ENCODE peak calls at places on chromosomes 13 and 19, in eight cellular contexts. One of them, this sample, is unnamed.

GRCh38 chr19:35963514-35963913 is 27.3 kb downstream of the LRFN3 start:
- DNase-seq in cardiac fibroblast: peak
- DNase-seq in NCI-H1105 treated with DMSO at 0.1 percent for 48 hours: no peak
- DNase-seq in stimulated activated CD8-positive, alpha-beta memory T cell treated with anti-CD3 and anti-CD28 coated beads, Interleukin-7, amount 100 ng/mL, for 1 hour: no peak
- DNase-seq in stimulated activated CD4-positive, alpha-beta T cell treated with anti-CD3 and anti-CD28 coated beads, Interleukin-1b, Interleukin-23, amount 100 ng/mL, for 4 hours: no peak
- DNase-seq in NCI-H2029 treated with DMSO at 0.1 percent for 48 hours: no peak
- DNase-seq in nephron progenitor cell: peak
- DNase-seq in HT-29: peak
- DNase-seq in this sample: no peak

GRCh38 chr13:110815471-110816204 is 99.2 kb downstream of the ANKRD10 start:
- DNase-seq in cardiac fibroblast: no peak
- DNase-seq in NCI-H1105 treated with DMSO at 0.1 percent for 48 hours: no peak
- DNase-seq in stimulated activated CD8-positive, alpha-beta memory T cell treated with anti-CD3 and anti-CD28 coated beads, Interleukin-7, amount 100 ng/mL, for 1 hour: no peak
- DNase-seq in stimulated activated CD4-positive, alpha-beta T cell treated with anti-CD3 and anti-CD28 coated beads, Interleukin-1b, Interleukin-23, amount 100 ng/mL, for 4 hours: no peak
- DNase-seq in NCI-H2029 treated with DMSO at 0.1 percent for 48 hours: peak
- DNase-seq in nephron progenitor cell: no peak
- DNase-seq in HT-29: peak
- DNase-seq in this sample: no peak

GRCh38 chr13:31824705-31825512 is 85.6 kb downstream of the RXFP2 start:
- DNase-seq in cardiac fibroblast: peak
- DNase-seq in NCI-H1105 treated with DMSO at 0.1 percent for 48 hours: no peak
- DNase-seq in stimulated activated CD8-positive, alpha-beta memory T cell treated with anti-CD3 and anti-CD28 coated beads, Interleukin-7, amount 100 ng/mL, for 1 hour: no peak
- DNase-seq in stimulated activated CD4-positive, alpha-beta T cell treated with anti-CD3 and anti-CD28 coated beads, Interleukin-1b, Interleukin-23, amount 100 ng/mL, for 4 hours: no peak
- DNase-seq in NCI-H2029 treated with DMSO at 0.1 percent for 48 hours: no peak
- DNase-seq in nephron progenitor cell: no peak
- DNase-seq in HT-29: peak
- DNase-seq in this sample: no peak

GRCh38 chr19:2494447-2495129 is 18.7 kb downstream of the GADD45B start:
- DNase-seq in cardiac fibroblast: peak
- DNase-seq in NCI-H1105 treated with DMSO at 0.1 percent for 48 hours: no peak
- DNase-seq in stimulated activated CD8-positive, alpha-beta memory T cell treated with anti-CD3 and anti-CD28 coated beads, Interleukin-7, amount 100 ng/mL, for 1 hour: peak
- DNase-seq in stimulated activated CD4-positive, alpha-beta T cell treated with anti-CD3 and anti-CD28 coated beads, Interleukin-1b, Interleukin-23, amount 100 ng/mL, for 4 hours: no peak
- DNase-seq in NCI-H2029 treated with DMSO at 0.1 percent for 48 hours: peak
- DNase-seq in nephron progenitor cell: peak
- DNase-seq in HT-29: peak
- DNase-seq in this sample: peak

GRCh38 chr19:47229674-47230121 is 1.3 kb downstream of the BBC3 start:
- DNase-seq in cardiac fibroblast: no peak
- DNase-seq in NCI-H1105 treated with DMSO at 0.1 percent for 48 hours: no peak
- DNase-seq in stimulated activated CD8-positive, alpha-beta memory T cell treated with anti-CD3 and anti-CD28 coated beads, Interleukin-7, amount 100 ng/mL, for 1 hour: no peak
- DNase-seq in stimulated activated CD4-positive, alpha-beta T cell treated with anti-CD3 and anti-CD28 coated beads, Interleukin-1b, Interleukin-23, amount 100 ng/mL, for 4 hours: no peak
- DNase-seq in NCI-H2029 treated with DMSO at 0.1 percent for 48 hours: no peak
- DNase-seq in nephron progenitor cell: no peak
- DNase-seq in HT-29: peak
- DNase-seq in this sample: no peak

GRCh38 chr19:46412034-46412982 is 1.1 kb downstream of the CCDC8 start:
- DNase-seq in cardiac fibroblast: no peak
- DNase-seq in NCI-H1105 treated with DMSO at 0.1 percent for 48 hours: no peak
- DNase-seq in stimulated activated CD8-positive, alpha-beta memory T cell treated with anti-CD3 and anti-CD28 coated beads, Interleukin-7, amount 100 ng/mL, for 1 hour: no peak
- DNase-seq in stimulated activated CD4-positive, alpha-beta T cell treated with anti-CD3 and anti-CD28 coated beads, Interleukin-1b, Interleukin-23, amount 100 ng/mL, for 4 hours: no peak
- DNase-seq in NCI-H2029 treated with DMSO at 0.1 percent for 48 hours: no peak
- DNase-seq in nephron progenitor cell: no peak
- DNase-seq in HT-29: no peak
- DNase-seq in this sample: no peak

GRCh38 chr13:77300176-77301141 is 26.4 kb downstream of the MYCBP2 start:
- DNase-seq in cardiac fibroblast: peak
- DNase-seq in NCI-H1105 treated with DMSO at 0.1 percent for 48 hours: no peak
- DNase-seq in stimulated activated CD8-positive, alpha-beta memory T cell treated with anti-CD3 and anti-CD28 coated beads, Interleukin-7, amount 100 ng/mL, for 1 hour: no peak
- DNase-seq in stimulated activated CD4-positive, alpha-beta T cell treated with anti-CD3 and anti-CD28 coated beads, Interleukin-1b, Interleukin-23, amount 100 ng/mL, for 4 hours: no peak
- DNase-seq in NCI-H2029 treated with DMSO at 0.1 percent for 48 hours: no peak
- DNase-seq in nephron progenitor cell: no peak
- DNase-seq in HT-29: no peak
- DNase-seq in this sample: no peak

GRCh38 chr13:33577037-33577436 is 240.9 kb upstream of the RFC3 start:
- DNase-seq in cardiac fibroblast: peak
- DNase-seq in NCI-H1105 treated with DMSO at 0.1 percent for 48 hours: no peak
- DNase-seq in stimulated activated CD8-positive, alpha-beta memory T cell treated with anti-CD3 and anti-CD28 coated beads, Interleukin-7, amount 100 ng/mL, for 1 hour: no peak
- DNase-seq in stimulated activated CD4-positive, alpha-beta T cell treated with anti-CD3 and anti-CD28 coated beads, Interleukin-1b, Interleukin-23, amount 100 ng/mL, for 4 hours: no peak
- DNase-seq in NCI-H2029 treated with DMSO at 0.1 percent for 48 hours: no peak
- DNase-seq in nephron progenitor cell: no peak
- DNase-seq in HT-29: no peak
- DNase-seq in this sample: no peak

GRCh38 chr19:5225486-5226345 is 114.9 kb downstream of the PTPRS start:
- DNase-seq in cardiac fibroblast: no peak
- DNase-seq in NCI-H1105 treated with DMSO at 0.1 percent for 48 hours: no peak
- DNase-seq in stimulated activated CD8-positive, alpha-beta memory T cell treated with anti-CD3 and anti-CD28 coated beads, Interleukin-7, amount 100 ng/mL, for 1 hour: no peak
- DNase-seq in stimulated activated CD4-positive, alpha-beta T cell treated with anti-CD3 and anti-CD28 coated beads, Interleukin-1b, Interleukin-23, amount 100 ng/mL, for 4 hours: no peak
- DNase-seq in NCI-H2029 treated with DMSO at 0.1 percent for 48 hours: no peak
- DNase-seq in nephron progenitor cell: peak
- DNase-seq in HT-29: no peak
- DNase-seq in this sample: no peak

GRCh38 chr13:75250526-75251183 is 231.3 kb downstream of the TBC1D4 start:
- DNase-seq in cardiac fibroblast: peak
- DNase-seq in NCI-H1105 treated with DMSO at 0.1 percent for 48 hours: no peak
- DNase-seq in stimulated activated CD8-positive, alpha-beta memory T cell treated with anti-CD3 and anti-CD28 coated beads, Interleukin-7, amount 100 ng/mL, for 1 hour: no peak
- DNase-seq in stimulated activated CD4-positive, alpha-beta T cell treated with anti-CD3 and anti-CD28 coated beads, Interleukin-1b, Interleukin-23, amount 100 ng/mL, for 4 hours: no peak
- DNase-seq in NCI-H2029 treated with DMSO at 0.1 percent for 48 hours: no peak
- DNase-seq in nephron progenitor cell: no peak
- DNase-seq in HT-29: no peak
- DNase-seq in this sample: no peak

GRCh38 chr19:6530385-6531162 is at the start of gene TNFSF9:
- DNase-seq in cardiac fibroblast: peak
- DNase-seq in NCI-H1105 treated with DMSO at 0.1 percent for 48 hours: peak
- DNase-seq in stimulated activated CD8-positive, alpha-beta memory T cell treated with anti-CD3 and anti-CD28 coated beads, Interleukin-7, amount 100 ng/mL, for 1 hour: peak
- DNase-seq in stimulated activated CD4-positive, alpha-beta T cell treated with anti-CD3 and anti-CD28 coated beads, Interleukin-1b, Interleukin-23, amount 100 ng/mL, for 4 hours: peak
- DNase-seq in NCI-H2029 treated with DMSO at 0.1 percent for 48 hours: peak
- DNase-seq in nephron progenitor cell: peak
- DNase-seq in HT-29: peak
- DNase-seq in this sample: peak

GRCh38 chr13:73970413-73971055 is 163.7 kb downstream of the KLF12 start:
- DNase-seq in cardiac fibroblast: peak
- DNase-seq in NCI-H1105 treated with DMSO at 0.1 percent for 48 hours: no peak
- DNase-seq in stimulated activated CD8-positive, alpha-beta memory T cell treated with anti-CD3 and anti-CD28 coated beads, Interleukin-7, amount 100 ng/mL, for 1 hour: no peak
- DNase-seq in stimulated activated CD4-positive, alpha-beta T cell treated with anti-CD3 and anti-CD28 coated beads, Interleukin-1b, Interleukin-23, amount 100 ng/mL, for 4 hours: no peak
- DNase-seq in NCI-H2029 treated with DMSO at 0.1 percent for 48 hours: no peak
- DNase-seq in nephron progenitor cell: no peak
- DNase-seq in HT-29: no peak
- DNase-seq in this sample: no peak

GRCh38 chr13:68304287-68304893 is 1074.3 kb upstream of the PCDH9 start:
- DNase-seq in cardiac fibroblast: peak
- DNase-seq in NCI-H1105 treated with DMSO at 0.1 percent for 48 hours: peak
- DNase-seq in stimulated activated CD8-positive, alpha-beta memory T cell treated with anti-CD3 and anti-CD28 coated beads, Interleukin-7, amount 100 ng/mL, for 1 hour: no peak
- DNase-seq in stimulated activated CD4-positive, alpha-beta T cell treated with anti-CD3 and anti-CD28 coated beads, Interleukin-1b, Interleukin-23, amount 100 ng/mL, for 4 hours: no peak
- DNase-seq in NCI-H2029 treated with DMSO at 0.1 percent for 48 hours: no peak
- DNase-seq in nephron progenitor cell: no peak
- DNase-seq in HT-29: peak
- DNase-seq in this sample: no peak

GRCh38 chr19:3573162-3573857 is 566 bp downstream of the HMG20B start:
- DNase-seq in cardiac fibroblast: no peak
- DNase-seq in NCI-H1105 treated with DMSO at 0.1 percent for 48 hours: no peak
- DNase-seq in stimulated activated CD8-positive, alpha-beta memory T cell treated with anti-CD3 and anti-CD28 coated beads, Interleukin-7, amount 100 ng/mL, for 1 hour: no peak
- DNase-seq in stimulated activated CD4-positive, alpha-beta T cell treated with anti-CD3 and anti-CD28 coated beads, Interleukin-1b, Interleukin-23, amount 100 ng/mL, for 4 hours: no peak
- DNase-seq in NCI-H2029 treated with DMSO at 0.1 percent for 48 hours: no peak
- DNase-seq in nephron progenitor cell: peak
- DNase-seq in HT-29: no peak
- DNase-seq in this sample: no peak

GRCh38 chr19:29940971-29941585 is 961 bp upstream of the URI1 start:
- DNase-seq in cardiac fibroblast: no peak
- DNase-seq in NCI-H1105 treated with DMSO at 0.1 percent for 48 hours: peak
- DNase-seq in stimulated activated CD8-positive, alpha-beta memory T cell treated with anti-CD3 and anti-CD28 coated beads, Interleukin-7, amount 100 ng/mL, for 1 hour: no peak
- DNase-seq in stimulated activated CD4-positive, alpha-beta T cell treated with anti-CD3 and anti-CD28 coated beads, Interleukin-1b, Interleukin-23, amount 100 ng/mL, for 4 hours: no peak
- DNase-seq in NCI-H2029 treated with DMSO at 0.1 percent for 48 hours: no peak
- DNase-seq in nephron progenitor cell: no peak
- DNase-seq in HT-29: no peak
- DNase-seq in this sample: no peak

GRCh38 chr19:31770220-31770619 is 421.0 kb upstream of the TSHZ3 start:
- DNase-seq in cardiac fibroblast: no peak
- DNase-seq in NCI-H1105 treated with DMSO at 0.1 percent for 48 hours: no peak
- DNase-seq in stimulated activated CD8-positive, alpha-beta memory T cell treated with anti-CD3 and anti-CD28 coated beads, Interleukin-7, amount 100 ng/mL, for 1 hour: no peak
- DNase-seq in stimulated activated CD4-positive, alpha-beta T cell treated with anti-CD3 and anti-CD28 coated beads, Interleukin-1b, Interleukin-23, amount 100 ng/mL, for 4 hours: no peak
- DNase-seq in NCI-H2029 treated with DMSO at 0.1 percent for 48 hours: no peak
- DNase-seq in nephron progenitor cell: no peak
- DNase-seq in HT-29: no peak
- DNase-seq in this sample: no peak

GRCh38 chr19:53927745-53928144 is 18.7 kb downstream of the CACNG7 start:
- DNase-seq in cardiac fibroblast: peak
- DNase-seq in NCI-H1105 treated with DMSO at 0.1 percent for 48 hours: no peak
- DNase-seq in stimulated activated CD8-positive, alpha-beta memory T cell treated with anti-CD3 and anti-CD28 coated beads, Interleukin-7, amount 100 ng/mL, for 1 hour: no peak
- DNase-seq in stimulated activated CD4-positive, alpha-beta T cell treated with anti-CD3 and anti-CD28 coated beads, Interleukin-1b, Interleukin-23, amount 100 ng/mL, for 4 hours: peak
- DNase-seq in NCI-H2029 treated with DMSO at 0.1 percent for 48 hours: no peak
- DNase-seq in nephron progenitor cell: peak
- DNase-seq in HT-29: peak
- DNase-seq in this sample: no peak

GRCh38 chr19:13122980-13123957 is 5.2 kb downstream of the NACC1 start:
- DNase-seq in cardiac fibroblast: no peak
- DNase-seq in NCI-H1105 treated with DMSO at 0.1 percent for 48 hours: no peak
- DNase-seq in stimulated activated CD8-positive, alpha-beta memory T cell treated with anti-CD3 and anti-CD28 coated beads, Interleukin-7, amount 100 ng/mL, for 1 hour: no peak
- DNase-seq in stimulated activated CD4-positive, alpha-beta T cell treated with anti-CD3 and anti-CD28 coated beads, Interleukin-1b, Interleukin-23, amount 100 ng/mL, for 4 hours: no peak
- DNase-seq in NCI-H2029 treated with DMSO at 0.1 percent for 48 hours: no peak
- DNase-seq in nephron progenitor cell: no peak
- DNase-seq in HT-29: no peak
- DNase-seq in this sample: no peak

GRCh38 chr13:40503966-40504591 is 162.4 kb downstream of the FOXO1 start:
- DNase-seq in cardiac fibroblast: peak
- DNase-seq in NCI-H1105 treated with DMSO at 0.1 percent for 48 hours: no peak
- DNase-seq in stimulated activated CD8-positive, alpha-beta memory T cell treated with anti-CD3 and anti-CD28 coated beads, Interleukin-7, amount 100 ng/mL, for 1 hour: no peak
- DNase-seq in stimulated activated CD4-positive, alpha-beta T cell treated with anti-CD3 and anti-CD28 coated beads, Interleukin-1b, Interleukin-23, amount 100 ng/mL, for 4 hours: no peak
- DNase-seq in NCI-H2029 treated with DMSO at 0.1 percent for 48 hours: no peak
- DNase-seq in nephron progenitor cell: no peak
- DNase-seq in HT-29: peak
- DNase-seq in this sample: no peak

GRCh38 chr13:31946091-31946770 is 85.3 kb upstream of the FRY start:
- DNase-seq in cardiac fibroblast: peak
- DNase-seq in NCI-H1105 treated with DMSO at 0.1 percent for 48 hours: peak
- DNase-seq in stimulated activated CD8-positive, alpha-beta memory T cell treated with anti-CD3 and anti-CD28 coated beads, Interleukin-7, amount 100 ng/mL, for 1 hour: no peak
- DNase-seq in stimulated activated CD4-positive, alpha-beta T cell treated with anti-CD3 and anti-CD28 coated beads, Interleukin-1b, Interleukin-23, amount 100 ng/mL, for 4 hours: no peak
- DNase-seq in NCI-H2029 treated with DMSO at 0.1 percent for 48 hours: no peak
- DNase-seq in nephron progenitor cell: no peak
- DNase-seq in HT-29: no peak
- DNase-seq in this sample: no peak

GRCh38 chr19:30225615-30226463 is 146.3 kb upstream of the ZNF536 start:
- DNase-seq in cardiac fibroblast: no peak
- DNase-seq in NCI-H1105 treated with DMSO at 0.1 percent for 48 hours: peak
- DNase-seq in stimulated activated CD8-positive, alpha-beta memory T cell treated with anti-CD3 and anti-CD28 coated beads, Interleukin-7, amount 100 ng/mL, for 1 hour: no peak
- DNase-seq in stimulated activated CD4-positive, alpha-beta T cell treated with anti-CD3 and anti-CD28 coated beads, Interleukin-1b, Interleukin-23, amount 100 ng/mL, for 4 hours: no peak
- DNase-seq in NCI-H2029 treated with DMSO at 0.1 percent for 48 hours: no peak
- DNase-seq in nephron progenitor cell: peak
- DNase-seq in HT-29: no peak
- DNase-seq in this sample: no peak

GRCh38 chr19:49425922-49426592 is 869 bp downstream of the GFY start:
- DNase-seq in cardiac fibroblast: peak
- DNase-seq in NCI-H1105 treated with DMSO at 0.1 percent for 48 hours: no peak
- DNase-seq in stimulated activated CD8-positive, alpha-beta memory T cell treated with anti-CD3 and anti-CD28 coated beads, Interleukin-7, amount 100 ng/mL, for 1 hour: no peak
- DNase-seq in stimulated activated CD4-positive, alpha-beta T cell treated with anti-CD3 and anti-CD28 coated beads, Interleukin-1b, Interleukin-23, amount 100 ng/mL, for 4 hours: no peak
- DNase-seq in NCI-H2029 treated with DMSO at 0.1 percent for 48 hours: peak
- DNase-seq in nephron progenitor cell: peak
- DNase-seq in HT-29: peak
- DNase-seq in this sample: no peak

GRCh38 chr13:97849305-97849704 is 104.2 kb upstream of the IPO5 start:
- DNase-seq in cardiac fibroblast: peak
- DNase-seq in NCI-H1105 treated with DMSO at 0.1 percent for 48 hours: peak
- DNase-seq in stimulated activated CD8-positive, alpha-beta memory T cell treated with anti-CD3 and anti-CD28 coated beads, Interleukin-7, amount 100 ng/mL, for 1 hour: no peak
- DNase-seq in stimulated activated CD4-positive, alpha-beta T cell treated with anti-CD3 and anti-CD28 coated beads, Interleukin-1b, Interleukin-23, amount 100 ng/mL, for 4 hours: no peak
- DNase-seq in NCI-H2029 treated with DMSO at 0.1 percent for 48 hours: peak
- DNase-seq in nephron progenitor cell: no peak
- DNase-seq in HT-29: peak
- DNase-seq in this sample: no peak

GRCh38 chr19:6039541-6040225 is 61.7 kb upstream of the RANBP3 start:
- DNase-seq in cardiac fibroblast: no peak
- DNase-seq in NCI-H1105 treated with DMSO at 0.1 percent for 48 hours: no peak
- DNase-seq in stimulated activated CD8-positive, alpha-beta memory T cell treated with anti-CD3 and anti-CD28 coated beads, Interleukin-7, amount 100 ng/mL, for 1 hour: no peak
- DNase-seq in stimulated activated CD4-positive, alpha-beta T cell treated with anti-CD3 and anti-CD28 coated beads, Interleukin-1b, Interleukin-23, amount 100 ng/mL, for 4 hours: no peak
- DNase-seq in NCI-H2029 treated with DMSO at 0.1 percent for 48 hours: no peak
- DNase-seq in nephron progenitor cell: no peak
- DNase-seq in HT-29: no peak
- DNase-seq in this sample: no peak

GRCh38 chr13:94516456-94516855 is 37.0 kb upstream of the DCT start:
- DNase-seq in cardiac fibroblast: no peak
- DNase-seq in NCI-H1105 treated with DMSO at 0.1 percent for 48 hours: no peak
- DNase-seq in stimulated activated CD8-positive, alpha-beta memory T cell treated with anti-CD3 and anti-CD28 coated beads, Interleukin-7, amount 100 ng/mL, for 1 hour: no peak
- DNase-seq in stimulated activated CD4-positive, alpha-beta T cell treated with anti-CD3 and anti-CD28 coated beads, Interleukin-1b, Interleukin-23, amount 100 ng/mL, for 4 hours: no peak
- DNase-seq in NCI-H2029 treated with DMSO at 0.1 percent for 48 hours: no peak
- DNase-seq in nephron progenitor cell: no peak
- DNase-seq in HT-29: no peak
- DNase-seq in this sample: no peak

GRCh38 chr19:13506550-13506878 is 235 bp upstream of the CACNA1A start:
- DNase-seq in cardiac fibroblast: peak
- DNase-seq in NCI-H1105 treated with DMSO at 0.1 percent for 48 hours: no peak
- DNase-seq in stimulated activated CD8-positive, alpha-beta memory T cell treated with anti-CD3 and anti-CD28 coated beads, Interleukin-7, amount 100 ng/mL, for 1 hour: no peak
- DNase-seq in stimulated activated CD4-positive, alpha-beta T cell treated with anti-CD3 and anti-CD28 coated beads, Interleukin-1b, Interleukin-23, amount 100 ng/mL, for 4 hours: no peak
- DNase-seq in NCI-H2029 treated with DMSO at 0.1 percent for 48 hours: no peak
- DNase-seq in nephron progenitor cell: no peak
- DNase-seq in HT-29: no peak
- DNase-seq in this sample: no peak

GRCh38 chr19:30324982-30325381 is 47.2 kb upstream of the ZNF536 start:
- DNase-seq in cardiac fibroblast: no peak
- DNase-seq in NCI-H1105 treated with DMSO at 0.1 percent for 48 hours: no peak
- DNase-seq in stimulated activated CD8-positive, alpha-beta memory T cell treated with anti-CD3 and anti-CD28 coated beads, Interleukin-7, amount 100 ng/mL, for 1 hour: no peak
- DNase-seq in stimulated activated CD4-positive, alpha-beta T cell treated with anti-CD3 and anti-CD28 coated beads, Interleukin-1b, Interleukin-23, amount 100 ng/mL, for 4 hours: no peak
- DNase-seq in NCI-H2029 treated with DMSO at 0.1 percent for 48 hours: no peak
- DNase-seq in nephron progenitor cell: no peak
- DNase-seq in HT-29: no peak
- DNase-seq in this sample: no peak

GRCh38 chr13:30559274-30559673 is 58.4 kb upstream of the USPL1 start:
- DNase-seq in cardiac fibroblast: no peak
- DNase-seq in NCI-H1105 treated with DMSO at 0.1 percent for 48 hours: no peak
- DNase-seq in stimulated activated CD8-positive, alpha-beta memory T cell treated with anti-CD3 and anti-CD28 coated beads, Interleukin-7, amount 100 ng/mL, for 1 hour: no peak
- DNase-seq in stimulated activated CD4-positive, alpha-beta T cell treated with anti-CD3 and anti-CD28 coated beads, Interleukin-1b, Interleukin-23, amount 100 ng/mL, for 4 hours: no peak
- DNase-seq in NCI-H2029 treated with DMSO at 0.1 percent for 48 hours: no peak
- DNase-seq in nephron progenitor cell: no peak
- DNase-seq in HT-29: no peak
- DNase-seq in this sample: no peak

GRCh38 chr13:64127856-64128255 is 2712.2 kb upstream of the PCDH20 start:
- DNase-seq in cardiac fibroblast: no peak
- DNase-seq in NCI-H1105 treated with DMSO at 0.1 percent for 48 hours: no peak
- DNase-seq in stimulated activated CD8-positive, alpha-beta memory T cell treated with anti-CD3 and anti-CD28 coated beads, Interleukin-7, amount 100 ng/mL, for 1 hour: no peak
- DNase-seq in stimulated activated CD4-positive, alpha-beta T cell treated with anti-CD3 and anti-CD28 coated beads, Interleukin-1b, Interleukin-23, amount 100 ng/mL, for 4 hours: no peak
- DNase-seq in NCI-H2029 treated with DMSO at 0.1 percent for 48 hours: no peak
- DNase-seq in nephron progenitor cell: no peak
- DNase-seq in HT-29: no peak
- DNase-seq in this sample: no peak

GRCh38 chr19:6769006-6769637 is 1.9 kb upstream of the SH2D3A start:
- DNase-seq in cardiac fibroblast: peak
- DNase-seq in NCI-H1105 treated with DMSO at 0.1 percent for 48 hours: no peak
- DNase-seq in stimulated activated CD8-positive, alpha-beta memory T cell treated with anti-CD3 and anti-CD28 coated beads, Interleukin-7, amount 100 ng/mL, for 1 hour: no peak
- DNase-seq in stimulated activated CD4-positive, alpha-beta T cell treated with anti-CD3 and anti-CD28 coated beads, Interleukin-1b, Interleukin-23, amount 100 ng/mL, for 4 hours: no peak
- DNase-seq in NCI-H2029 treated with DMSO at 0.1 percent for 48 hours: no peak
- DNase-seq in nephron progenitor cell: no peak
- DNase-seq in HT-29: no peak
- DNase-seq in this sample: no peak

GRCh38 chr13:111970501-111971155 is 96.3 kb upstream of the SOX1 start:
- DNase-seq in cardiac fibroblast: no peak
- DNase-seq in NCI-H1105 treated with DMSO at 0.1 percent for 48 hours: no peak
- DNase-seq in stimulated activated CD8-positive, alpha-beta memory T cell treated with anti-CD3 and anti-CD28 coated beads, Interleukin-7, amount 100 ng/mL, for 1 hour: no peak
- DNase-seq in stimulated activated CD4-positive, alpha-beta T cell treated with anti-CD3 and anti-CD28 coated beads, Interleukin-1b, Interleukin-23, amount 100 ng/mL, for 4 hours: no peak
- DNase-seq in NCI-H2029 treated with DMSO at 0.1 percent for 48 hours: no peak
- DNase-seq in nephron progenitor cell: no peak
- DNase-seq in HT-29: no peak
- DNase-seq in this sample: no peak